ENCODE peak calls at places on chromosomes 3 and 15, in ten cellular contexts. One of them, this sample, is unnamed.

GRCh38 chr3:9582332-9582731 is 28.7 kb upstream of the LHFPL4 start:
- DNase-seq in SK-N-DZ: no peak
- DNase-seq in neural progenitor cell: no peak
- DNase-seq in activated CD8-positive, alpha-beta memory T cell treated with anti-CD3 and anti-CD28 coated beads for 48 hours: no peak
- DNase-seq in fibroblast of gingiva: no peak
- DNase-seq in stimulated activated CD8-positive, alpha-beta memory T cell treated with anti-CD3 and anti-CD28 coated beads, Interleukin-2, amount 100 ng/mL, for 1 hour: no peak
- DNase-seq in HTR-8/SVneo: no peak
- DNase-seq in mesothelial cell of epicardium: no peak
- DNase-seq in CD4-positive, alpha-beta T cell: no peak
- DNase-seq in AG20443: no peak
- DNase-seq in this sample: no peak

GRCh38 chr15:90141646-90142045 is 39.4 kb upstream of the IDH2 start:
- DNase-seq in HTR-8/SVneo: no peak
- DNase-seq in AG20443: peak; percentile 34
- DNase-seq in fibroblast of gingiva: no peak
- DNase-seq in SK-N-DZ: no peak
- DNase-seq in stimulated activated CD8-positive, alpha-beta memory T cell treated with anti-CD3 and anti-CD28 coated beads, Interleukin-2, amount 100 ng/mL, for 1 hour: no peak
- DNase-seq in neural progenitor cell: no peak
- DNase-seq in CD4-positive, alpha-beta T cell: no peak
- DNase-seq in mesothelial cell of epicardium: no peak
- DNase-seq in activated CD8-positive, alpha-beta memory T cell treated with anti-CD3 and anti-CD28 coated beads for 48 hours: no peak
- DNase-seq in this sample: no peak

GRCh38 chr3:12840591-12841084 is 727 bp downstream of the RPL32 start:
- DNase-seq in fibroblast of gingiva: no peak
- DNase-seq in neural progenitor cell: no peak
- DNase-seq in activated CD8-positive, alpha-beta memory T cell treated with anti-CD3 and anti-CD28 coated beads for 48 hours: no peak
- DNase-seq in AG20443: no peak
- DNase-seq in CD4-positive, alpha-beta T cell: no peak
- DNase-seq in stimulated activated CD8-positive, alpha-beta memory T cell treated with anti-CD3 and anti-CD28 coated beads, Interleukin-2, amount 100 ng/mL, for 1 hour: no peak
- DNase-seq in mesothelial cell of epicardium: no peak
- DNase-seq in HTR-8/SVneo: no peak
- DNase-seq in SK-N-DZ: no peak
- DNase-seq in this sample: no peak

GRCh38 chr15:63256433-63256884 is 20.9 kb upstream of the APH1B start:
- DNase-seq in AG20443: peak; percentile 67
- DNase-seq in stimulated activated CD8-positive, alpha-beta memory T cell treated with anti-CD3 and anti-CD28 coated beads, Interleukin-2, amount 100 ng/mL, for 1 hour: no peak
- DNase-seq in SK-N-DZ: no peak
- DNase-seq in CD4-positive, alpha-beta T cell: no peak
- DNase-seq in mesothelial cell of epicardium: no peak
- DNase-seq in fibroblast of gingiva: peak; percentile 49
- DNase-seq in HTR-8/SVneo: peak; percentile 74
- DNase-seq in activated CD8-positive, alpha-beta memory T cell treated with anti-CD3 and anti-CD28 coated beads for 48 hours: no peak
- DNase-seq in neural progenitor cell: peak; percentile 41
- DNase-seq in this sample: no peak

GRCh38 chr3:120095226-120096165 is 1.2 kb upstream of the GSK3B start:
- DNase-seq in neural progenitor cell: peak; percentile 93
- DNase-seq in HTR-8/SVneo: peak; percentile 77
- DNase-seq in stimulated activated CD8-positive, alpha-beta memory T cell treated with anti-CD3 and anti-CD28 coated beads, Interleukin-2, amount 100 ng/mL, for 1 hour: peak; percentile 59
- DNase-seq in mesothelial cell of epicardium: peak; percentile 89
- DNase-seq in CD4-positive, alpha-beta T cell: peak; percentile 81
- DNase-seq in AG20443: peak; percentile 86
- DNase-seq in fibroblast of gingiva: peak; percentile 90
- DNase-seq in SK-N-DZ: peak; percentile 89
- DNase-seq in activated CD8-positive, alpha-beta memory T cell treated with anti-CD3 and anti-CD28 coated beads for 48 hours: peak; percentile 70
- DNase-seq in this sample: peak; percentile 89

GRCh38 chr15:92617197-92618037 is 38.2 kb downstream of the FAM174B start:
- DNase-seq in fibroblast of gingiva: no peak
- DNase-seq in activated CD8-positive, alpha-beta memory T cell treated with anti-CD3 and anti-CD28 coated beads for 48 hours: no peak
- DNase-seq in stimulated activated CD8-positive, alpha-beta memory T cell treated with anti-CD3 and anti-CD28 coated beads, Interleukin-2, amount 100 ng/mL, for 1 hour: no peak
- DNase-seq in HTR-8/SVneo: no peak
- DNase-seq in CD4-positive, alpha-beta T cell: no peak
- DNase-seq in AG20443: peak; percentile 37
- DNase-seq in mesothelial cell of epicardium: no peak
- DNase-seq in neural progenitor cell: peak; percentile 31
- DNase-seq in SK-N-DZ: no peak
- DNase-seq in this sample: no peak

GRCh38 chr15:80455668-80456442 is 51.7 kb downstream of the ARNT2 start:
- DNase-seq in SK-N-DZ: peak; percentile 57
- DNase-seq in fibroblast of gingiva: peak; percentile 87
- DNase-seq in neural progenitor cell: peak; percentile 78
- DNase-seq in HTR-8/SVneo: peak; percentile 74
- DNase-seq in activated CD8-positive, alpha-beta memory T cell treated with anti-CD3 and anti-CD28 coated beads for 48 hours: peak; percentile 28
- DNase-seq in mesothelial cell of epicardium: peak; percentile 73
- DNase-seq in stimulated activated CD8-positive, alpha-beta memory T cell treated with anti-CD3 and anti-CD28 coated beads, Interleukin-2, amount 100 ng/mL, for 1 hour: peak; percentile 28
- DNase-seq in CD4-positive, alpha-beta T cell: peak; percentile 45
- DNase-seq in AG20443: peak; percentile 88
- DNase-seq in this sample: peak; percentile 1

GRCh38 chr15:38589502-38589901 is 24.9 kb upstream of the RASGRP1 start:
- DNase-seq in SK-N-DZ: no peak
- DNase-seq in stimulated activated CD8-positive, alpha-beta memory T cell treated with anti-CD3 and anti-CD28 coated beads, Interleukin-2, amount 100 ng/mL, for 1 hour: no peak
- DNase-seq in fibroblast of gingiva: peak; percentile 55
- DNase-seq in HTR-8/SVneo: peak; percentile 35
- DNase-seq in AG20443: peak; percentile 81
- DNase-seq in neural progenitor cell: no peak
- DNase-seq in CD4-positive, alpha-beta T cell: no peak
- DNase-seq in mesothelial cell of epicardium: no peak
- DNase-seq in activated CD8-positive, alpha-beta memory T cell treated with anti-CD3 and anti-CD28 coated beads for 48 hours: no peak
- DNase-seq in this sample: no peak

GRCh38 chr3:165389653-165390052 is 193.5 kb upstream of the SLITRK3 start:
- DNase-seq in fibroblast of gingiva: no peak
- DNase-seq in stimulated activated CD8-positive, alpha-beta memory T cell treated with anti-CD3 and anti-CD28 coated beads, Interleukin-2, amount 100 ng/mL, for 1 hour: no peak
- DNase-seq in SK-N-DZ: no peak
- DNase-seq in HTR-8/SVneo: no peak
- DNase-seq in activated CD8-positive, alpha-beta memory T cell treated with anti-CD3 and anti-CD28 coated beads for 48 hours: no peak
- DNase-seq in CD4-positive, alpha-beta T cell: no peak
- DNase-seq in AG20443: no peak
- DNase-seq in mesothelial cell of epicardium: no peak
- DNase-seq in neural progenitor cell: no peak
- DNase-seq in this sample: no peak

GRCh38 chr15:36671017-36671416 is 91.6 kb downstream of the CDIN1 start:
- DNase-seq in stimulated activated CD8-positive, alpha-beta memory T cell treated with anti-CD3 and anti-CD28 coated beads, Interleukin-2, amount 100 ng/mL, for 1 hour: no peak
- DNase-seq in HTR-8/SVneo: no peak
- DNase-seq in mesothelial cell of epicardium: no peak
- DNase-seq in activated CD8-positive, alpha-beta memory T cell treated with anti-CD3 and anti-CD28 coated beads for 48 hours: no peak
- DNase-seq in AG20443: no peak
- DNase-seq in SK-N-DZ: no peak
- DNase-seq in neural progenitor cell: no peak
- DNase-seq in fibroblast of gingiva: no peak
- DNase-seq in CD4-positive, alpha-beta T cell: no peak
- DNase-seq in this sample: no peak

GRCh38 chr3:5317572-5317971 is 130.1 kb downstream of the EDEM1 start:
- DNase-seq in neural progenitor cell: no peak
- DNase-seq in stimulated activated CD8-positive, alpha-beta memory T cell treated with anti-CD3 and anti-CD28 coated beads, Interleukin-2, amount 100 ng/mL, for 1 hour: no peak
- DNase-seq in SK-N-DZ: no peak
- DNase-seq in CD4-positive, alpha-beta T cell: no peak
- DNase-seq in activated CD8-positive, alpha-beta memory T cell treated with anti-CD3 and anti-CD28 coated beads for 48 hours: no peak
- DNase-seq in HTR-8/SVneo: no peak
- DNase-seq in AG20443: peak; percentile 13
- DNase-seq in fibroblast of gingiva: no peak
- DNase-seq in mesothelial cell of epicardium: no peak
- DNase-seq in this sample: no peak

GRCh38 chr3:159861369-159861987 is 127.2 kb upstream of the IL12A start:
- DNase-seq in stimulated activated CD8-positive, alpha-beta memory T cell treated with anti-CD3 and anti-CD28 coated beads, Interleukin-2, amount 100 ng/mL, for 1 hour: no peak
- DNase-seq in HTR-8/SVneo: no peak
- DNase-seq in AG20443: no peak
- DNase-seq in fibroblast of gingiva: no peak
- DNase-seq in neural progenitor cell: peak; percentile 33
- DNase-seq in SK-N-DZ: no peak
- DNase-seq in CD4-positive, alpha-beta T cell: no peak
- DNase-seq in activated CD8-positive, alpha-beta memory T cell treated with anti-CD3 and anti-CD28 coated beads for 48 hours: no peak
- DNase-seq in mesothelial cell of epicardium: no peak
- DNase-seq in this sample: no peak

GRCh38 chr15:62362608-62363007 is 197.5 kb upstream of the C2CD4B start:
- DNase-seq in mesothelial cell of epicardium: no peak
- DNase-seq in activated CD8-positive, alpha-beta memory T cell treated with anti-CD3 and anti-CD28 coated beads for 48 hours: no peak
- DNase-seq in SK-N-DZ: no peak
- DNase-seq in fibroblast of gingiva: peak; percentile 66
- DNase-seq in AG20443: peak; percentile 90
- DNase-seq in HTR-8/SVneo: no peak
- DNase-seq in stimulated activated CD8-positive, alpha-beta memory T cell treated with anti-CD3 and anti-CD28 coated beads, Interleukin-2, amount 100 ng/mL, for 1 hour: no peak
- DNase-seq in CD4-positive, alpha-beta T cell: no peak
- DNase-seq in neural progenitor cell: no peak
- DNase-seq in this sample: no peak

GRCh38 chr3:186099178-186099577 is 9.7 kb downstream of the ETV5 start:
- DNase-seq in fibroblast of gingiva: peak; percentile 87
- DNase-seq in SK-N-DZ: no peak
- DNase-seq in HTR-8/SVneo: no peak
- DNase-seq in stimulated activated CD8-positive, alpha-beta memory T cell treated with anti-CD3 and anti-CD28 coated beads, Interleukin-2, amount 100 ng/mL, for 1 hour: no peak
- DNase-seq in activated CD8-positive, alpha-beta memory T cell treated with anti-CD3 and anti-CD28 coated beads for 48 hours: no peak
- DNase-seq in neural progenitor cell: no peak
- DNase-seq in AG20443: peak; percentile 74
- DNase-seq in mesothelial cell of epicardium: peak; percentile 66
- DNase-seq in CD4-positive, alpha-beta T cell: no peak
- DNase-seq in this sample: no peak

GRCh38 chr3:18432752-18433151 is 7.6 kb upstream of the SATB1 start:
- DNase-seq in fibroblast of gingiva: no peak
- DNase-seq in mesothelial cell of epicardium: no peak
- DNase-seq in activated CD8-positive, alpha-beta memory T cell treated with anti-CD3 and anti-CD28 coated beads for 48 hours: no peak
- DNase-seq in CD4-positive, alpha-beta T cell: no peak
- DNase-seq in neural progenitor cell: no peak
- DNase-seq in AG20443: no peak
- DNase-seq in SK-N-DZ: no peak
- DNase-seq in HTR-8/SVneo: no peak
- DNase-seq in stimulated activated CD8-positive, alpha-beta memory T cell treated with anti-CD3 and anti-CD28 coated beads, Interleukin-2, amount 100 ng/mL, for 1 hour: no peak
- DNase-seq in this sample: no peak

GRCh38 chr15:66404532-66404931 is 17.8 kb downstream of the MAP2K1 start:
- DNase-seq in neural progenitor cell: peak; percentile 56
- DNase-seq in mesothelial cell of epicardium: no peak
- DNase-seq in AG20443: no peak
- DNase-seq in SK-N-DZ: no peak
- DNase-seq in CD4-positive, alpha-beta T cell: no peak
- DNase-seq in activated CD8-positive, alpha-beta memory T cell treated with anti-CD3 and anti-CD28 coated beads for 48 hours: no peak
- DNase-seq in stimulated activated CD8-positive, alpha-beta memory T cell treated with anti-CD3 and anti-CD28 coated beads, Interleukin-2, amount 100 ng/mL, for 1 hour: no peak
- DNase-seq in HTR-8/SVneo: no peak
- DNase-seq in fibroblast of gingiva: no peak
- DNase-seq in this sample: no peak

GRCh38 chr3:164468055-164468454 is 610.2 kb downstream of the SI start:
- DNase-seq in CD4-positive, alpha-beta T cell: no peak
- DNase-seq in AG20443: no peak
- DNase-seq in mesothelial cell of epicardium: no peak
- DNase-seq in HTR-8/SVneo: no peak
- DNase-seq in fibroblast of gingiva: no peak
- DNase-seq in stimulated activated CD8-positive, alpha-beta memory T cell treated with anti-CD3 and anti-CD28 coated beads, Interleukin-2, amount 100 ng/mL, for 1 hour: no peak
- DNase-seq in SK-N-DZ: no peak
- DNase-seq in neural progenitor cell: no peak
- DNase-seq in activated CD8-positive, alpha-beta memory T cell treated with anti-CD3 and anti-CD28 coated beads for 48 hours: no peak
- DNase-seq in this sample: no peak

GRCh38 chr3:171168086-171168485 is 141.6 kb upstream of the SLC2A2 start:
- DNase-seq in CD4-positive, alpha-beta T cell: no peak
- DNase-seq in stimulated activated CD8-positive, alpha-beta memory T cell treated with anti-CD3 and anti-CD28 coated beads, Interleukin-2, amount 100 ng/mL, for 1 hour: no peak
- DNase-seq in neural progenitor cell: peak; percentile 44
- DNase-seq in HTR-8/SVneo: peak; percentile 45
- DNase-seq in AG20443: peak; percentile 66
- DNase-seq in SK-N-DZ: no peak
- DNase-seq in fibroblast of gingiva: peak; percentile 12
- DNase-seq in mesothelial cell of epicardium: no peak
- DNase-seq in activated CD8-positive, alpha-beta memory T cell treated with anti-CD3 and anti-CD28 coated beads for 48 hours: no peak
- DNase-seq in this sample: no peak

GRCh38 chr15:61685513-61685912 is 374.7 kb downstream of the VPS13C start:
- DNase-seq in SK-N-DZ: no peak
- DNase-seq in CD4-positive, alpha-beta T cell: no peak
- DNase-seq in fibroblast of gingiva: no peak
- DNase-seq in stimulated activated CD8-positive, alpha-beta memory T cell treated with anti-CD3 and anti-CD28 coated beads, Interleukin-2, amount 100 ng/mL, for 1 hour: no peak
- DNase-seq in neural progenitor cell: no peak
- DNase-seq in mesothelial cell of epicardium: no peak
- DNase-seq in activated CD8-positive, alpha-beta memory T cell treated with anti-CD3 and anti-CD28 coated beads for 48 hours: no peak
- DNase-seq in AG20443: no peak
- DNase-seq in HTR-8/SVneo: no peak
- DNase-seq in this sample: no peak

This sample was measured in NCI-H1930.